ENCODE peak calls at places on chromosomes 5 and 9, in nine cellular contexts. One of them, this sample, is unnamed.

GRCh38 chr9:75086443-75087278 is 1.3 kb downstream of the NMRK1 start:
- DNase-seq in PC-9: peak; percentile 25
- DNase-seq in GM12865: no peak
- DNase-seq in NB4: no peak
- DNase-seq in lower leg skin: peak; percentile 34
- DNase-seq in HepG2: peak; percentile 39
- DNase-seq in transverse colon: peak; percentile 39
- DNase-seq in fibroblast of lung: no peak
- DNase-seq in heart right ventricle: no peak
- DNase-seq in this sample: no peak

GRCh38 chr5:111551569-111552275 is 39.4 kb upstream of the STARD4 start:
- DNase-seq in PC-9: no peak
- DNase-seq in fibroblast of lung: peak; percentile 49
- DNase-seq in transverse colon: no peak
- DNase-seq in lower leg skin: no peak
- DNase-seq in GM12865: no peak
- DNase-seq in heart right ventricle: no peak
- DNase-seq in HepG2: no peak
- DNase-seq in NB4: no peak
- DNase-seq in this sample: no peak

GRCh38 chr5:74093501-74093993 is 467.6 kb downstream of the ARHGEF28 start:
- DNase-seq in heart right ventricle: no peak
- DNase-seq in transverse colon: peak; percentile 28
- DNase-seq in lower leg skin: no peak
- DNase-seq in NB4: no peak
- DNase-seq in fibroblast of lung: no peak
- DNase-seq in PC-9: no peak
- DNase-seq in HepG2: no peak
- DNase-seq in GM12865: no peak
- DNase-seq in this sample: no peak

GRCh38 chr5:89936576-89936975 is 473.0 kb downstream of the CETN3 start:
- DNase-seq in transverse colon: no peak
- DNase-seq in HepG2: no peak
- DNase-seq in heart right ventricle: no peak
- DNase-seq in lower leg skin: no peak
- DNase-seq in NB4: no peak
- DNase-seq in fibroblast of lung: no peak
- DNase-seq in GM12865: no peak
- DNase-seq in PC-9: no peak
- DNase-seq in this sample: no peak

GRCh38 chr5:95441631-95442030 is 50.5 kb downstream of the FAM81B start:
- DNase-seq in PC-9: no peak
- DNase-seq in heart right ventricle: no peak
- DNase-seq in fibroblast of lung: no peak
- DNase-seq in HepG2: no peak
- DNase-seq in transverse colon: no peak
- DNase-seq in lower leg skin: no peak
- DNase-seq in NB4: no peak
- DNase-seq in GM12865: no peak
- DNase-seq in this sample: no peak

GRCh38 chr5:51582871-51583384 is 199.7 kb downstream of the ISL1 start:
- DNase-seq in HepG2: no peak
- DNase-seq in heart right ventricle: no peak
- DNase-seq in GM12865: no peak
- DNase-seq in lower leg skin: no peak
- DNase-seq in NB4: no peak
- DNase-seq in PC-9: no peak
- DNase-seq in fibroblast of lung: no peak
- DNase-seq in transverse colon: no peak
- DNase-seq in this sample: no peak

GRCh38 chr5:59133801-59134261 is 551.0 kb downstream of the RAB3C start:
- DNase-seq in NB4: peak; percentile 33
- DNase-seq in transverse colon: no peak
- DNase-seq in HepG2: no peak
- DNase-seq in PC-9: no peak
- DNase-seq in heart right ventricle: no peak
- DNase-seq in GM12865: no peak
- DNase-seq in fibroblast of lung: peak; percentile 64
- DNase-seq in lower leg skin: no peak
- DNase-seq in this sample: peak; percentile 88

GRCh38 chr5:38591450-38591849 is 35.0 kb upstream of the LIFR start:
- DNase-seq in NB4: no peak
- DNase-seq in PC-9: no peak
- DNase-seq in HepG2: no peak
- DNase-seq in transverse colon: no peak
- DNase-seq in heart right ventricle: no peak
- DNase-seq in lower leg skin: no peak
- DNase-seq in GM12865: no peak
- DNase-seq in fibroblast of lung: peak; percentile 48
- DNase-seq in this sample: no peak

GRCh38 chr9:97714435-97714834 is 17.3 kb upstream of the XPA start:
- DNase-seq in heart right ventricle: no peak
- DNase-seq in GM12865: peak; percentile 24
- DNase-seq in transverse colon: no peak
- DNase-seq in NB4: peak; percentile 36
- DNase-seq in fibroblast of lung: peak; percentile 77
- DNase-seq in HepG2: peak; percentile 18
- DNase-seq in lower leg skin: no peak
- DNase-seq in PC-9: peak; percentile 92
- DNase-seq in this sample: peak; percentile 65

GRCh38 chr5:178418471-178419010 is 171.7 kb downstream of the COL23A1 start:
- DNase-seq in NB4: no peak
- DNase-seq in HepG2: no peak
- DNase-seq in PC-9: no peak
- DNase-seq in transverse colon: no peak
- DNase-seq in GM12865: no peak
- DNase-seq in heart right ventricle: no peak
- DNase-seq in lower leg skin: no peak
- DNase-seq in fibroblast of lung: no peak
- DNase-seq in this sample: no peak

GRCh38 chr5:57207681-57208080 is 33.8 kb downstream of the GPBP1 start:
- DNase-seq in NB4: no peak
- DNase-seq in GM12865: no peak
- DNase-seq in fibroblast of lung: no peak
- DNase-seq in transverse colon: peak; percentile 28
- DNase-seq in HepG2: no peak
- DNase-seq in heart right ventricle: peak; percentile 82
- DNase-seq in lower leg skin: no peak
- DNase-seq in PC-9: no peak
- DNase-seq in this sample: no peak

GRCh38 chr5:179342577-179342976 is 2.7 kb downstream of the ADAMTS2 start:
- DNase-seq in GM12865: no peak
- DNase-seq in transverse colon: no peak
- DNase-seq in heart right ventricle: no peak
- DNase-seq in HepG2: no peak
- DNase-seq in PC-9: no peak
- DNase-seq in fibroblast of lung: peak; percentile 46
- DNase-seq in NB4: no peak
- DNase-seq in lower leg skin: no peak
- DNase-seq in this sample: peak; percentile 72

DNA sequence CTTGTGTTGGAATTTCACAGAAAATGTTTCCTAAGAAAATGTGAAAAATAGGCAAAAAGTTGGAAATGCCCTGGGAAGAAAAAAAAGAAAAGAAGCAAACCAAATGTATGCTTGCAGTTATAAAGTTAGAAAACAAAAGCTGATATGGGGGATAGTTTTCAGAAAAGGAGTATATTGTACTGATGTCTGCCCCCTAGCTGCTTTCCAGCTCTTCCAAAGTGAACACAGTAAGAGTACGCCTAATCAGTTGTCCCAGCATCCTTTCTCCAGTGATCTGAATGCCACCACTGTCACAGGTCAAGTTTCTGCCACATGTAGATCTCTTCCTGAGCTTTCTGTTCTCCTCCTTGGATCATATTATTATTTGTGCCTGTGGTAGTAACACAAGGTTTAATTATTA is 5.8 kb downstream of the TYRP1 start:
- DNase-seq in PC-9: no peak
- DNase-seq in transverse colon: no peak
- DNase-seq in fibroblast of lung: no peak
- DNase-seq in GM12865: no peak
- DNase-seq in lower leg skin: no peak
- DNase-seq in HepG2: no peak
- DNase-seq in NB4: no peak
- DNase-seq in heart right ventricle: no peak
- DNase-seq in this sample: no peak
- TF ChIP-seq CTCF in PC-9: no peak
- TF ChIP-seq CTCF in transverse colon: no peak
- TF ChIP-seq CTCF in fibroblast of lung: peak; percentile 24
- TF ChIP-seq CTCF in GM12865: no peak
- TF ChIP-seq CTCF in lower leg skin: no peak
- TF ChIP-seq CTCF in HepG2: no peak
- TF ChIP-seq CTCF in NB4: no peak
- TF ChIP-seq CTCF in heart right ventricle: no peak
- TF ChIP-seq CTCF in this sample: peak; percentile 33

GRCh38 chr9:31302620-31303418 is 1081.6 kb upstream of the ACO1 start:
- DNase-seq in HepG2: no peak
- DNase-seq in heart right ventricle: no peak
- DNase-seq in lower leg skin: no peak
- DNase-seq in fibroblast of lung: no peak
- DNase-seq in GM12865: no peak
- DNase-seq in NB4: no peak
- DNase-seq in transverse colon: no peak
- DNase-seq in PC-9: no peak
- DNase-seq in this sample: no peak
- H3K4me3 ChIP-seq in HepG2: no peak overlapping the region
- H3K4me3 ChIP-seq in heart right ventricle: no peak overlapping the region
- H3K4me3 ChIP-seq in lower leg skin: no peak overlapping the region
- H3K4me3 ChIP-seq in fibroblast of lung: no peak overlapping the region
- H3K4me3 ChIP-seq in GM12865: no peak overlapping the region
- H3K4me3 ChIP-seq in NB4: no peak overlapping the region
- H3K4me3 ChIP-seq in transverse colon: no peak overlapping the region
- H3K4me3 ChIP-seq in PC-9: no peak overlapping the region
- H3K4me3 ChIP-seq in this sample: no peak overlapping the region

GRCh38 chr9:87786423-87786822 is 60.5 kb downstream of the CTSL start:
- DNase-seq in transverse colon: no peak
- DNase-seq in GM12865: no peak
- DNase-seq in PC-9: no peak
- DNase-seq in NB4: peak; percentile 26
- DNase-seq in fibroblast of lung: no peak
- DNase-seq in lower leg skin: no peak
- DNase-seq in HepG2: no peak
- DNase-seq in heart right ventricle: no peak
- DNase-seq in this sample: no peak

GRCh38 chr9:87778996-87779395 is 53.1 kb downstream of the CTSL start:
- DNase-seq in GM12865: no peak
- DNase-seq in heart right ventricle: no peak
- DNase-seq in PC-9: no peak
- DNase-seq in NB4: no peak
- DNase-seq in fibroblast of lung: no peak
- DNase-seq in HepG2: no peak
- DNase-seq in transverse colon: no peak
- DNase-seq in lower leg skin: no peak
- DNase-seq in this sample: no peak

GRCh38 chr9:87776481-87777373 is 50.8 kb downstream of the CTSL start:
- DNase-seq in fibroblast of lung: no peak
- DNase-seq in heart right ventricle: no peak
- DNase-seq in transverse colon: no peak
- DNase-seq in lower leg skin: no peak
- DNase-seq in HepG2: no peak
- DNase-seq in NB4: no peak
- DNase-seq in GM12865: no peak
- DNase-seq in PC-9: no peak
- DNase-seq in this sample: no peak

GRCh38 chr9:87783180-87783579 is 57.3 kb downstream of the CTSL start:
- DNase-seq in heart right ventricle: no peak
- DNase-seq in GM12865: no peak
- DNase-seq in NB4: peak; percentile 43
- DNase-seq in fibroblast of lung: no peak
- DNase-seq in PC-9: no peak
- DNase-seq in HepG2: no peak
- DNase-seq in lower leg skin: no peak
- DNase-seq in transverse colon: no peak
- DNase-seq in this sample: no peak

DNA sequence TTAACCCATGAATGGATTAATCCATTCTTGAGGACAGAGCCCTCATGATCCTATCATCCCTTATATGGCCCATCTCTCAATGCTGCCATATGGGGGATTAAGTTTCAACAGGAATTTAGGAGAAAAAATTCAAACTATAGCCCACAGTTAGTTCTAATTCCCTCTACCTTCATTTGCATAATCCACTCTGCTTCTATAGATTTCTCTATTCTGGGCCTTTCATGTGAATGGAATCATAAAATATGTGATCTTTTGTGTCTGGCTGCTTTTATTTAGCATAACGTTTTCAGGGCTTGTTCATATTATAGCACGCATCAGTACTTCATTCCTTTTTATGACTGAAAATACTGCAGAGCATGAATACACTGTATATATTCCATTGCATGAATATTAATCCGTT is 55.4 kb downstream of the CTSL start:
- DNase-seq in transverse colon: no peak
- DNase-seq in lower leg skin: no peak
- DNase-seq in PC-9: no peak
- DNase-seq in NB4: no peak
- DNase-seq in HepG2: no peak
- DNase-seq in fibroblast of lung: no peak
- DNase-seq in heart right ventricle: no peak
- DNase-seq in GM12865: no peak
- DNase-seq in this sample: no peak
- TF ChIP-seq CTCF in transverse colon: no peak
- TF ChIP-seq CTCF in lower leg skin: no peak
- TF ChIP-seq CTCF in PC-9: no peak
- TF ChIP-seq CTCF in NB4: no peak
- TF ChIP-seq CTCF in HepG2: no peak
- TF ChIP-seq CTCF in fibroblast of lung: no peak
- TF ChIP-seq CTCF in heart right ventricle: no peak
- TF ChIP-seq CTCF in GM12865: no peak
- TF ChIP-seq CTCF in this sample: no peak

GRCh38 chr9:131677445-131678180 is 62.3 kb downstream of the RAPGEF1 start:
- DNase-seq in NB4: peak; percentile 62
- DNase-seq in GM12865: peak; percentile 83
- DNase-seq in lower leg skin: no peak
- DNase-seq in fibroblast of lung: peak; percentile 77
- DNase-seq in heart right ventricle: no peak
- DNase-seq in HepG2: peak; percentile 27
- DNase-seq in PC-9: no peak
- DNase-seq in transverse colon: peak; percentile 50
- DNase-seq in this sample: peak; percentile 78
- H3K4me3 ChIP-seq in NB4: no peak overlapping the region
- H3K4me3 ChIP-seq in GM12865: peak overlapping the region; percentile 93
- H3K4me3 ChIP-seq in lower leg skin: no peak overlapping the region
- H3K4me3 ChIP-seq in fibroblast of lung: peak overlapping the region; percentile 35
- H3K4me3 ChIP-seq in heart right ventricle: peak overlapping the region; percentile 12
- H3K4me3 ChIP-seq in HepG2: no peak overlapping the region
- H3K4me3 ChIP-seq in PC-9: peak overlapping the region; percentile 23
- H3K4me3 ChIP-seq in transverse colon: no peak overlapping the region
- H3K4me3 ChIP-seq in this sample: peak overlapping the region; percentile 19

DNA sequence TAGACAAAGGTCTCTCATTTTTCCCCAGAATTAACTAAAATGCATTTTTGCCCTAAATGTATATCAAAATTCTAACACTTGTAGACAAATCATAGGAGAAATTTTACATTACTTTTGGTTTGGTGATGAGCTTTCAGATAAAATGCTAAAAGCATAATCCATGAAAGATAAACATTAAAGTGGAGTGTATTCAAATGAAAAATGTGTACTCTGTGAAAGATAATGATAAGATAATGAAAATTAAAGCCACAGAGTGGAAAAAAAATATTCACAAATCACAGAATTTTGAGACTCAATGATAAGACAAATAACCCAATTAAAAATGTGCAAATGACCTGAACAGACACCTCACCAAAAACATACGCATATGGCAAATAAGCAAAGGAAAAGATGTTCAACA is 176.9 kb upstream of the ADAMTS16 start:
- DNase-seq in heart right ventricle: no peak
- DNase-seq in NB4: no peak
- DNase-seq in lower leg skin: no peak
- DNase-seq in fibroblast of lung: no peak
- DNase-seq in transverse colon: no peak
- DNase-seq in HepG2: no peak
- DNase-seq in GM12865: no peak
- DNase-seq in PC-9: no peak
- DNase-seq in this sample: no peak
- TF ChIP-seq CTCF in heart right ventricle: no peak
- TF ChIP-seq CTCF in NB4: no peak
- TF ChIP-seq CTCF in lower leg skin: no peak
- TF ChIP-seq CTCF in fibroblast of lung: no peak
- TF ChIP-seq CTCF in transverse colon: no peak
- TF ChIP-seq CTCF in HepG2: no peak
- TF ChIP-seq CTCF in GM12865: no peak
- TF ChIP-seq CTCF in PC-9: no peak
- TF ChIP-seq CTCF in this sample: no peak